ENCODE peak calls at places on chromosomes 11 and 22, in eight cellular contexts. P is spleen, I is BJ, F is neural crest cell, W is cardiac muscle cell, B is tibial artery, O is bronchial epithelial cell, L is endothelial cell. K is an unnamed sample.

GRCh38 chr11:123585721-123586120 is 68.7 kb downstream of the SCN3B start:
- DNase-seq in W (no peak), I (no peak), F (no peak), L (no peak), O (no peak), P (no peak), B (no peak), K (no peak)

GRCh38 chr22:49734390-49734789 is 93.3 kb downstream of the BRD1 start:
- DNase-seq in L (no peak), I (no peak), P (no peak), F (no peak), B (no peak), O (no peak), W (no peak), K (no peak)

GRCh38 chr11:34789196-34789834 is 126.9 kb downstream of the APIP start:
- DNase-seq in I (no peak), W (no peak), F (no peak), L (no peak), B (no peak), P (no peak), O (no peak), K (no peak)

GRCh38 chr11:64352099-64353005 is 6.6 kb upstream of the RPS6KA4 start:
- DNase-seq in B (peak), I (no peak), L (no peak), F (no peak), P (no peak), W (no peak), O (no peak), K (no peak)

GRCh38 chr22:27391092-27391770 is 410.3 kb downstream of the MN1 start:
- DNase-seq in W (peak), P (no peak), F (no peak), O (no peak), L (no peak), B (peak), I (no peak), K (no peak)

GRCh38 chr11:64803846-64804345 is 882 bp upstream of the MAP4K2 start:
- DNase-seq in F (no peak), O (no peak), W (no peak), B (no peak), I (no peak), L (no peak), P (no peak), K (no peak)

GRCh38 chr11:10374386-10374785 is 69.5 kb downstream of the ADM start:
- DNase-seq in I (no peak), O (no peak), B (no peak), P (no peak), L (no peak), F (no peak), W (no peak), K (no peak)

GRCh38 chr22:33247758-33248157 is 189.6 kb upstream of the SYN3 start:
- DNase-seq in F (no peak), L (no peak), I (no peak), O (peak), B (no peak), W (peak), P (no peak), K (no peak)

GRCh38 chr11:91790346-91790745 is 434.3 kb upstream of the FAT3 start:
- DNase-seq in B (no peak), L (no peak), I (no peak), O (no peak), P (no peak), F (no peak), W (no peak), K (no peak)

GRCh38 chr22:24026056-24026455 is 15.0 kb downstream of the CABIN1 start:
- DNase-seq in I (no peak), F (no peak), P (no peak), B (no peak), L (no peak), O (no peak), W (no peak), K (no peak)

GRCh38 chr22:31185056-31185455 is 25.1 kb downstream of the RNF185 start:
- DNase-seq in P (no peak), W (no peak), I (no peak), L (no peak), B (no peak), O (no peak), F (no peak), K (no peak)

GRCh38 chr22:20283674-20284066 is 15.6 kb upstream of the RTN4R start:
- DNase-seq in P (no peak), B (no peak), F (no peak), L (no peak), I (no peak), W (no peak), O (no peak), K (no peak)

GRCh38 chr22:46025225-46025972 is 48.4 kb upstream of the WNT7B start:
- DNase-seq in F (no peak), P (peak), I (no peak), L (no peak), B (peak), O (no peak), W (no peak), K (no peak)

GRCh38 chr22:21568207-21569075 is 927 bp downstream of the UBE2L3 start:
- DNase-seq in P (peak), I (no peak), O (no peak), F (peak), L (peak), B (no peak), W (peak), K (no peak)

GRCh38 chr11:119895981-119896380 is 167.0 kb upstream of the NECTIN1 start:
- DNase-seq in P (no peak), L (no peak), W (no peak), I (no peak), F (no peak), O (no peak), B (no peak), K (no peak)

GRCh38 chr22:31646186-31647019 is 15.6 kb downstream of the PISD start:
- DNase-seq in B (no peak), O (peak), L (no peak), P (no peak), W (peak), F (no peak), I (peak), K (no peak)

GRCh38 chr22:43848366-43849171 is 13.7 kb downstream of the SULT4A1 start:
- DNase-seq in L (peak), P (peak), O (peak), F (no peak), I (no peak), W (peak), B (peak), K (no peak)

GRCh38 chr11:91686700-91687099 is 537.9 kb upstream of the FAT3 start:
- DNase-seq in W (no peak), L (no peak), O (peak), P (no peak), B (no peak), I (no peak), F (no peak), K (no peak)

GRCh38 chr11:12274558-12275197 is 102.7 kb upstream of the PARVA start:
- DNase-seq in F (no peak), L (no peak), I (no peak), B (peak), W (no peak), P (no peak), O (peak), K (no peak)

GRCh38 chr11:77568306-77568705 is 21.4 kb upstream of the AQP11 start:
- DNase-seq in L (no peak), F (no peak), I (no peak), P (no peak), W (no peak), B (no peak), O (no peak), K (no peak)

GRCh38 chr22:46030241-46030880 is 53.4 kb upstream of the WNT7B start:
- DNase-seq in F (no peak), I (no peak), O (no peak), B (peak), L (no peak), P (peak), W (no peak), K (no peak)

GRCh38 chr22:42957958-42958357 is 57.0 kb downstream of the PACSIN2 start:
- DNase-seq in B (no peak), L (no peak), O (no peak), W (no peak), P (no peak), I (no peak), F (no peak), K (no peak)

GRCh38 chr11:61695917-61696316 is 15.7 kb downstream of the DAGLA start:
- DNase-seq in P (peak), F (no peak), I (peak), O (peak), W (peak), B (peak), L (no peak), K (no peak)

GRCh38 chr22:47045691-47046410 is 283.4 kb downstream of the TBC1D22A start:
- DNase-seq in F (no peak), P (peak), W (no peak), O (no peak), L (no peak), I (no peak), B (peak), K (no peak)

GRCh38 chr11:97854877-97855276 is 1165.9 kb upstream of the CNTN5 start:
- DNase-seq in I (no peak), B (no peak), L (no peak), F (no peak), O (no peak), P (no peak), W (no peak), K (no peak)

GRCh38 chr11:7605544-7605943 is 67.8 kb downstream of the CYB5R2 start:
- DNase-seq in P (no peak), O (peak), L (no peak), W (peak), I (no peak), F (no peak), B (no peak), K (no peak)

GRCh38 chr11:78535920-78536319 is 38.7 kb downstream of the NARS2 start:
- DNase-seq in W (peak), B (no peak), P (no peak), L (no peak), I (no peak), O (peak), F (no peak), K (no peak)

GRCh38 chr22:43825651-43826050 is 13.5 kb upstream of the EFCAB6 start:
- DNase-seq in B (no peak), L (no peak), W (no peak), F (no peak), I (no peak), O (no peak), P (no peak), K (peak)

GRCh38 chr11:6727971-6728890 is 43.5 kb downstream of the OR2AG2 start:
- DNase-seq in L (no peak), P (no peak), I (no peak), B (no peak), W (peak), O (no peak), F (no peak), K (no peak)

GRCh38 chr11:93740031-93740801 is 1.1 kb downstream of the TAF1D start:
- DNase-seq in B (no peak), W (peak), I (peak), F (no peak), L (peak), O (peak), P (peak), K (no peak)

GRCh38 chr22:41197808-41198585 is 7.1 kb upstream of the L3MBTL2 start:
- DNase-seq in P (no peak), I (no peak), F (no peak), B (no peak), O (peak), L (peak), W (no peak), K (no peak)

GRCh38 chr11:1111545-1112212 is 37.0 kb downstream of the MUC2 start:
- DNase-seq in L (no peak), B (peak), F (no peak), O (no peak), I (no peak), P (peak), W (no peak), K (peak)

DNA sequence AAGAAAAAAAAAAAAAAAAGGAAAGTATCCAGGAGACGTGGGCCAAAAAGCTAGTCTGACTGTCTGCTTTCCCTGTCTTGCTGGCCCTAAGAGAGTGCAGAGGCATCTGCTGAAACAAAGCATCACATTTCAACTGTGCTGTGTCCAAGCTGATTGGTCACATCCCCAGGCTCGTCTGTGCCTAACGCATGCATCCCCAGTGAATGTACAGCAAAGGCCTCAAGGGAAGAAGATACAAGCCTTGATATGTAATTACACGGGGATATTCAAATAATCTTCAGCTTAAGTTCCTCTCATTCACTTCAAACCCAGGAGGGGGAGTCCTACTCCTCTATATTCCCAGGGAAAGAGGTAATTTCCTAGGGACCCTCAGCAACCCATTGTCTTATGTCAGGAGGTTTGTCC is 5.4 kb upstream of the SORL1 start:
- DNase-seq in O (no peak), L (no peak), P (no peak), W (peak), B (no peak), I (no peak), F (no peak), K (no peak)
- TF ChIP-seq CTCF in O (no peak), L (no peak), P (no peak), W (peak), B (no peak), I (peak), F (no peak), K (no peak)

GRCh38 chr11:131511794-131512193 is 141.4 kb downstream of the NTM start:
- DNase-seq in B (no peak), I (no peak), P (no peak), W (peak), F (peak), L (peak), O (peak), K (peak)
- TF ChIP-seq CTCF in B (no peak), I (peak), P (no peak), W (peak), F (peak), L (peak), O (peak), K (peak)

GRCh38 chr11:105230586-105230985 is 91.0 kb upstream of the CARD18 start:
- DNase-seq in O (peak), W (no peak), L (no peak), B (no peak), I (no peak), F (no peak), P (no peak), K (no peak)

GRCh38 chr11:105232021-105232420 is 92.5 kb upstream of the CARD18 start:
- DNase-seq in B (no peak), L (no peak), W (no peak), F (no peak), I (no peak), O (no peak), P (no peak), K (no peak)

GRCh38 chr11:105227363-105227762 is 87.8 kb upstream of the CARD18 start:
- DNase-seq in W (no peak), F (no peak), L (no peak), B (no peak), I (no peak), P (no peak), O (no peak), K (no peak)

GRCh38 chr11:105229257-105229656 is 89.7 kb upstream of the CARD18 start:
- DNase-seq in F (no peak), L (no peak), W (peak), O (peak), I (peak), P (no peak), B (no peak), K (no peak)

DNA sequence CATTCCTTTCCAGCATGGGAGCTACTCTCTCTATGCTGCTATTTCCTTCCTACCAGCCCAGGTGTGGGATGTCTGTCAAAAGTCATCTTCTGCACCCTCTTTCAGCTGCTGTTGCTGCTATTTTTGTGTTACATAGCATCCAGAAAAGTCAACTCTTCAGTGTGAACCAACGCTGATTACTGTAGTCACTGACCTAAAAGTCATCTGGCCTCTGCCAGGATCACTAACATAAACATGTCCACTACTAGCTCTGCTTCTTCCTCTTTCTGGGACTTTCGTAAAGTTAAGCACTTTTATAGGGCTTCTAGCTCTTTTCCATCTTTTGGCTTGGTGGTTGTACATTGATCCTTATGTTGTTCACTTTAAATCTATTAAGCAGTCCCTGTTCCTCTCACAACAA is 90.2 kb upstream of the CARD18 start:
- DNase-seq in W (no peak), L (no peak), P (no peak), F (no peak), I (no peak), O (no peak), B (no peak), K (no peak)
- TF ChIP-seq CTCF in W (no peak), L (no peak), P (no peak), F (no peak), I (no peak), O (no peak), B (no peak), K (no peak)

GRCh38 chr22:37803195-37803635 is 4.5 kb upstream of the GCAT start:
- DNase-seq in I (no peak), L (peak), P (no peak), B (no peak), F (no peak), W (no peak), O (no peak), K (no peak)

GRCh38 chr22:37804502-37804885 is 3.2 kb upstream of the GCAT start:
- DNase-seq in L (peak), F (no peak), I (no peak), B (no peak), O (no peak), P (no peak), W (no peak), K (no peak)

GRCh38 chr22:37801946-37802309 is 5.8 kb upstream of the GCAT start:
- DNase-seq in L (no peak), I (no peak), F (no peak), W (no peak), P (no peak), B (no peak), O (no peak), K (no peak)

GRCh38 chr22:37803636-37804371 is 3.9 kb upstream of the GCAT start:
- DNase-seq in I (no peak), B (no peak), L (peak), F (no peak), P (no peak), W (no peak), O (no peak), K (no peak)

GRCh38 chr22:37802310-37803194 is 5.2 kb upstream of the GCAT start:
- DNase-seq in L (peak), O (no peak), I (no peak), F (peak), B (no peak), P (no peak), W (peak), K (no peak)
- TF ChIP-seq CTCF in L (no peak), O (no peak), I (no peak), F (no peak), B (no peak), P (no peak), W (no peak), K (peak)

GRCh38 chr22:35463231-35463933 is 63.4 kb downstream of the MCM5 start:
- DNase-seq in P (no peak), B (no peak), W (no peak), L (no peak), O (no peak), F (no peak), I (no peak), K (no peak)

GRCh38 chr22:35470903-35471321 is 69.7 kb upstream of the RASD2 start:
- DNase-seq in W (no peak), B (no peak), L (no peak), F (no peak), P (no peak), I (no peak), O (no peak), K (no peak)

GRCh38 chr22:35465109-35465701 is 65.3 kb downstream of the MCM5 start:
- DNase-seq in W (no peak), B (no peak), L (no peak), P (no peak), I (no peak), O (no peak), F (no peak), K (no peak)

GRCh38 chr22:35464399-35464798 is 64.5 kb downstream of the MCM5 start:
- DNase-seq in P (no peak), W (no peak), O (peak), I (no peak), B (no peak), F (no peak), L (no peak), K (no peak)

DNA sequence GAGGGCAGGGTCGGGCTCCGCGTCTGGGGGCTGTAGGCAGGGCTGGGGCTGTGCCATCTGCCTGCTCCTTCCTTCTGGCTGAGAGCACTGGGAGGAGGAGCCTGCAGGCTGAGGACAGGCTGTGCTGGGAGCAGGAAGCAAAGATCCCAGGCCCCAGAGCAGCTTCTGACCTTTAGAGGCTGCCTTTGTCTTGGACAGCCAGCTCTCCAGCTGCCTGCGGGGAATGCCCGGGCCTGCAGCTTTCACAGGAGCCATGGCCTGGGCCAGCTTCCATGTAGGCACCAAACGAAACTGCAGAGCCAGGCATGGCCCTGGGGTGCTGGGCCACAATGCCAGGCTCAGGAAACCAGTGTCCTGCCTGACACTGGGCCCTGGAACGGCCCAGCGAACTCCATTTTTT is 67.8 kb downstream of the MCM5 start:
- DNase-seq in W (peak), L (peak), O (no peak), P (peak), I (no peak), B (peak), F (peak), K (no peak)
- TF ChIP-seq CTCF in W (no peak), L (no peak), O (no peak), P (no peak), I (no peak), B (no peak), F (no peak), K (no peak)

GRCh38 chr11:111733009-111733408 is 33.2 kb downstream of the PPP2R1B start:
- DNase-seq in F (no peak), B (peak), L (no peak), O (peak), P (peak), I (peak), W (peak), K (no peak)

GRCh38 chr11:111729441-111729840 is 36.7 kb downstream of the PPP2R1B start:
- DNase-seq in L (no peak), W (no peak), P (no peak), B (no peak), I (no peak), O (no peak), F (no peak), K (no peak)

GRCh38 chr11:111731839-111732238 is 34.4 kb downstream of the PPP2R1B start:
- DNase-seq in L (no peak), B (peak), O (no peak), P (peak), F (no peak), I (no peak), W (no peak), K (no peak)

GRCh38 chr11:111730031-111730430 is 36.2 kb downstream of the PPP2R1B start:
- DNase-seq in L (no peak), W (peak), B (no peak), P (no peak), I (no peak), F (no peak), O (no peak), K (no peak)

DNA sequence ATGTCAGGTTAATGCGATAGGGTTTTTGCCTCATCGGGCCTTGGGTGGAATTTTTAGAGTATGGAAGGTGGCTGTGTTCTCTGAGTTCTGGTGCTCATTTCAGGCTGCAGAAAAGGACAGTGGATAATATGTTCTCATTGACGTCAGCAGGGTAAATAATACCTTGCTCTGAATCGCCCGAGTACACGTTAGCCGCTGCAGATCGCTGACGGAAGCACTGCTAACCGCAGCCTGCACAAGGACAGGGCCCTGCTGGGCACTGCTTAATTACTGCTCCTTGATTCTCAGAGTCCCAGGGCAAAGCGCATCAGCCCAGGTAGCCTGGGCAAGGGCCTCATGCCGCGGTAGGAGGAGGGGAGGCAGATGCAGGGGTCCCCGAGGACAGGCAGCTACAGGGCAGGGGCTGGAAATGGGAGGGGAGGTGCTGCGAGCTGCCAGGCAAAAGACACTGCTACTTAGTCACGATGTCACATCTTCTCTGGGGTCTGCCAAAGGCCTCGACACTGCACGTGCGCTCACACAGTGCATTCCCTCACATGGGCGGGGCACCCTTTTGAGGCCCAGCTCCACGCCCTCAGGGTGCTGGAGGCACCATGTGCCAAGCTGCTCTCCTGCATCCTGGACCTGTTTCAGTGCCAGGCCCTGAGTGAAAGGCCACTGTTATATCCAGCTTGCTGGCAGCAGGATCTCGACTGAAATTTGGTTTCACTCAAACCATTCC is 35.2 kb downstream of the PPP2R1B start:
- DNase-seq in L (no peak), F (no peak), O (peak), W (no peak), B (peak), P (peak), I (no peak), K (no peak)
- TF ChIP-seq CTCF in L (no peak), F (no peak), O (no peak), W (no peak), B (no peak), P (no peak), I (no peak), K (no peak)